ENCODE peak calls at places on chromosome 20, in six cellular contexts. I, S, B, N, Z and R are unnamed samples.

GRCh38 chr20:38635721-38636285 is 34.2 kb downstream of the ARHGAP40 start:
- DNase-seq in I (no peak), S (no peak), B (no peak), N (no peak), Z (no peak), R (no peak)

GRCh38 chr20:15205023-15205422 is 867.6 kb upstream of the FLRT3 start:
- DNase-seq in I (no peak), S (no peak), B (no peak), N (no peak), Z (no peak), R (no peak)

GRCh38 chr20:46682063-46682821 is 7.0 kb downstream of the TP53RK start:
- DNase-seq in I (no peak), S (no peak), B (no peak), N (no peak), Z (no peak), R (no peak)

GRCh38 chr20:14790771-14791517 is 453.5 kb upstream of the FLRT3 start:
- DNase-seq in I (no peak), S (no peak), B (no peak), N (no peak), Z (no peak), R (no peak)

GRCh38 chr20:17453592-17453991 is 77.6 kb downstream of the BFSP1 start:
- DNase-seq in I (no peak), S (no peak), B (no peak), N (no peak), Z (no peak), R (no peak)

GRCh38 chr20:17859616-17860232 is 108.9 kb downstream of the SNX5 start:
- DNase-seq in I (no peak), S (peak), B (no peak), N (no peak), Z (no peak), R (no peak)

GRCh38 chr20:43689165-43689564 is 22.3 kb downstream of the MYBL2 start:
- DNase-seq in I (no peak), S (no peak), B (no peak), N (no peak), Z (no peak), R (no peak)

GRCh38 chr20:11703119-11703518 is 214.6 kb upstream of the BTBD3 start:
- DNase-seq in I (no peak), S (no peak), B (no peak), N (no peak), Z (no peak), R (no peak)

GRCh38 chr20:20184711-20185110 is 132.4 kb downstream of the CFAP61 start:
- DNase-seq in I (no peak), S (no peak), B (no peak), N (no peak), Z (no peak), R (no peak)

GRCh38 chr20:63895202-63895885 is 418 bp downstream of the DNAJC5 start:
- DNase-seq in I (no peak), S (no peak), B (no peak), N (no peak), Z (no peak), R (no peak)

GRCh38 chr20:59443558-59443957 is 143.1 kb downstream of the EDN3 start:
- DNase-seq in I (no peak), S (no peak), B (no peak), N (no peak), Z (no peak), R (no peak)

GRCh38 chr20:16801919-16802651 is 53.9 kb downstream of the OTOR start:
- DNase-seq in I (peak), S (peak), B (peak), N (no peak), Z (peak), R (peak)

GRCh38 chr20:46967647-46968046 is 73.0 kb downstream of the EYA2 start:
- DNase-seq in I (no peak), S (no peak), B (no peak), N (no peak), Z (no peak), R (no peak)

GRCh38 chr20:41052742-41053419 is 24.3 kb downstream of the TOP1 start:
- DNase-seq in I (no peak), S (no peak), B (no peak), N (no peak), Z (no peak), R (no peak)

GRCh38 chr20:8414611-8415274 is 282.7 kb downstream of the PLCB1 start:
- DNase-seq in I (no peak), S (no peak), B (no peak), N (no peak), Z (no peak), R (no peak)

GRCh38 chr20:41570552-41570951 is 47.6 kb downstream of the CHD6 start:
- DNase-seq in I (no peak), S (no peak), B (no peak), N (no peak), Z (no peak), R (no peak)

GRCh38 chr20:51340451-51340840 is 202.1 kb downstream of the NFATC2 start:
- DNase-seq in I (no peak), S (no peak), B (no peak), N (no peak), Z (no peak), R (no peak)

GRCh38 chr20:51444922-51445438 is 97.5 kb downstream of the NFATC2 start:
- DNase-seq in I (no peak), S (no peak), B (no peak), N (no peak), Z (no peak), R (no peak)